ENCODE peak calls at places on chromosomes 1 and 21, in ten cellular contexts. One of them, this sample, is unnamed.

GRCh38 chr1:54390655-54391054 is 15.5 kb downstream of the SSBP3 start:
- DNase-seq in SK-N-MC: no peak
- DNase-seq in astrocyte: no peak
- DNase-seq in NCI-H69: no peak
- DNase-seq in T follicular helper cell: no peak
- DNase-seq in stromal cell of bone marrow: peak; percentile 21
- DNase-seq in Panc1: no peak
- DNase-seq in cardiac muscle cell: no peak
- DNase-seq in BE2C: no peak
- DNase-seq in lung: no peak
- DNase-seq in this sample: no peak

GRCh38 chr1:159746676-159747075 is 32.3 kb upstream of the CRP start:
- DNase-seq in SK-N-MC: no peak
- DNase-seq in astrocyte: no peak
- DNase-seq in NCI-H69: no peak
- DNase-seq in T follicular helper cell: no peak
- DNase-seq in stromal cell of bone marrow: peak; percentile 1
- DNase-seq in Panc1: no peak
- DNase-seq in cardiac muscle cell: peak; percentile 67
- DNase-seq in BE2C: no peak
- DNase-seq in lung: no peak
- DNase-seq in this sample: no peak

GRCh38 chr21:35220301-35220700 is 171.2 kb upstream of the RUNX1 start:
- DNase-seq in SK-N-MC: no peak
- DNase-seq in astrocyte: peak; percentile 47
- DNase-seq in NCI-H69: no peak
- DNase-seq in T follicular helper cell: no peak
- DNase-seq in stromal cell of bone marrow: no peak
- DNase-seq in Panc1: no peak
- DNase-seq in cardiac muscle cell: no peak
- DNase-seq in BE2C: no peak
- DNase-seq in lung: no peak
- DNase-seq in this sample: no peak

GRCh38 chr1:203408485-203409229 is 57.7 kb upstream of the FMOD start:
- DNase-seq in SK-N-MC: no peak
- DNase-seq in astrocyte: peak; percentile 76
- DNase-seq in NCI-H69: peak; percentile 54
- DNase-seq in T follicular helper cell: no peak
- DNase-seq in stromal cell of bone marrow: peak; percentile 81
- DNase-seq in Panc1: no peak
- DNase-seq in cardiac muscle cell: peak; percentile 88
- DNase-seq in BE2C: no peak
- DNase-seq in lung: peak; percentile 53
- DNase-seq in this sample: no peak

GRCh38 chr21:42650441-42651421 is 2.7 kb upstream of the PDE9A start:
- DNase-seq in SK-N-MC: no peak
- DNase-seq in astrocyte: no peak
- DNase-seq in NCI-H69: no peak
- DNase-seq in T follicular helper cell: no peak
- DNase-seq in stromal cell of bone marrow: no peak
- DNase-seq in Panc1: no peak
- DNase-seq in cardiac muscle cell: no peak
- DNase-seq in BE2C: no peak
- DNase-seq in lung: no peak
- DNase-seq in this sample: no peak

GRCh38 chr1:194052514-194053333 is 866.3 kb upstream of the B3GALT2 start:
- DNase-seq in SK-N-MC: no peak
- DNase-seq in astrocyte: no peak
- DNase-seq in NCI-H69: no peak
- DNase-seq in T follicular helper cell: no peak
- DNase-seq in stromal cell of bone marrow: no peak
- DNase-seq in Panc1: no peak
- DNase-seq in cardiac muscle cell: no peak
- DNase-seq in BE2C: no peak
- DNase-seq in lung: no peak
- DNase-seq in this sample: no peak

GRCh38 chr1:86447198-86447790 is 21.4 kb upstream of the CLCA1 start:
- DNase-seq in SK-N-MC: no peak
- DNase-seq in astrocyte: no peak
- DNase-seq in NCI-H69: no peak
- DNase-seq in T follicular helper cell: no peak
- DNase-seq in stromal cell of bone marrow: no peak
- DNase-seq in Panc1: no peak
- DNase-seq in cardiac muscle cell: no peak
- DNase-seq in BE2C: no peak
- DNase-seq in lung: no peak
- DNase-seq in this sample: no peak

GRCh38 chr1:44646276-44646675 is 28.0 kb downstream of the TMEM53 start:
- DNase-seq in SK-N-MC: no peak
- DNase-seq in astrocyte: peak; percentile 41
- DNase-seq in NCI-H69: no peak
- DNase-seq in T follicular helper cell: no peak
- DNase-seq in stromal cell of bone marrow: no peak
- DNase-seq in Panc1: no peak
- DNase-seq in cardiac muscle cell: peak; percentile 47
- DNase-seq in BE2C: no peak
- DNase-seq in lung: no peak
- DNase-seq in this sample: no peak

GRCh38 chr1:19616489-19616888 is 27.6 kb upstream of the NBL1 start:
- DNase-seq in SK-N-MC: no peak
- DNase-seq in astrocyte: no peak
- DNase-seq in NCI-H69: no peak
- DNase-seq in T follicular helper cell: no peak
- DNase-seq in stromal cell of bone marrow: no peak
- DNase-seq in Panc1: no peak
- DNase-seq in cardiac muscle cell: no peak
- DNase-seq in BE2C: no peak
- DNase-seq in lung: no peak
- DNase-seq in this sample: no peak

GRCh38 chr21:44920694-44921604 is at the start of gene ITGB2:
- DNase-seq in SK-N-MC: no peak
- DNase-seq in astrocyte: no peak
- DNase-seq in NCI-H69: no peak
- DNase-seq in T follicular helper cell: peak; percentile 28
- DNase-seq in stromal cell of bone marrow: no peak
- DNase-seq in Panc1: no peak
- DNase-seq in cardiac muscle cell: no peak
- DNase-seq in BE2C: no peak
- DNase-seq in lung: peak; percentile 69
- DNase-seq in this sample: no peak

GRCh38 chr1:100955322-100955721 is 59.4 kb downstream of the SLC30A7 start:
- DNase-seq in SK-N-MC: peak; percentile 92
- DNase-seq in astrocyte: peak; percentile 88
- DNase-seq in NCI-H69: peak; percentile 62
- DNase-seq in T follicular helper cell: no peak
- DNase-seq in stromal cell of bone marrow: peak; percentile 90
- DNase-seq in Panc1: no peak
- DNase-seq in cardiac muscle cell: peak; percentile 60
- DNase-seq in BE2C: no peak
- DNase-seq in lung: no peak
- DNase-seq in this sample: peak; percentile 46